ENCODE peak calls at places on chromosomes 3 and 15, in ten cellular contexts. Y is GM23338, G is pancreas, D is tibial artery, S is SK-N-SH, O is IMR-90, B is HCT116, K is cardiac muscle cell, T is transverse colon, E is stomach. X is an unnamed sample.

GRCh38 chr3:112377418-112378071 is 44.6 kb downstream of the CD200 start:
- DNase-seq in B (no peak), E (no peak), T (no peak), K (peak; percentile 80), S (no peak), D (no peak), Y (peak; percentile 38), O (peak; percentile 7), G (no peak), X (no peak)

GRCh38 chr3:70853161-70853560 is 540.7 kb upstream of the MDFIC2 start:
- DNase-seq in G (no peak), T (no peak), K (no peak), E (no peak), O (no peak), S (no peak), B (no peak), Y (no peak), D (no peak), X (no peak)

GRCh38 chr15:57922780-57923179 is 142.7 kb downstream of the ALDH1A2 start:
- DNase-seq in E (peak; percentile 90), B (peak; percentile 2), O (no peak), T (peak; percentile 65), Y (no peak), S (peak; percentile 25), K (peak; percentile 55), D (no peak), G (peak; percentile 88), X (peak; percentile 31)

GRCh38 chr3:186035277-186035676 is 73.6 kb downstream of the ETV5 start:
- DNase-seq in D (no peak), B (no peak), G (no peak), K (peak; percentile 67), O (peak; percentile 30), Y (no peak), T (no peak), S (no peak), E (no peak), X (no peak)

GRCh38 chr3:128273116-128273840 is 120.0 kb downstream of the EEFSEC start:
- DNase-seq in B (no peak), S (no peak), E (no peak), Y (peak; percentile 19), G (no peak), T (no peak), O (no peak), D (no peak), K (no peak), X (no peak)

GRCh38 chr15:59329570-59330350 is 42.9 kb downstream of the MYO1E start:
- DNase-seq in E (peak; percentile 47), T (no peak), K (peak; percentile 91), S (no peak), Y (no peak), B (peak; percentile 35), G (peak; percentile 43), D (no peak), O (peak; percentile 86), X (peak; percentile 93)

GRCh38 chr3:128447561-128448013 is 19.1 kb downstream of the DNAJB8 start:
- DNase-seq in O (no peak), K (no peak), G (no peak), B (no peak), T (no peak), S (no peak), E (no peak), D (no peak), Y (no peak), X (no peak)

GRCh38 chr15:61794276-61794675 is 266.0 kb downstream of the VPS13C start:
- DNase-seq in K (peak; percentile 6), G (no peak), E (no peak), B (no peak), O (no peak), T (no peak), D (no peak), Y (no peak), S (no peak), X (no peak)

GRCh38 chr3:143010024-143010423 is 8.7 kb downstream of the U2SURP start:
- DNase-seq in B (no peak), D (no peak), T (no peak), Y (no peak), S (no peak), K (no peak), E (no peak), G (no peak), O (peak; percentile 40), X (no peak)

GRCh38 chr15:60396964-60397771 is 618 bp downstream of the ANXA2 start:
- DNase-seq in G (peak; percentile 47), T (peak; percentile 86), D (peak; percentile 87), E (peak; percentile 66), K (peak; percentile 78), S (peak; percentile 70), B (no peak), Y (peak; percentile 84), O (peak; percentile 68), X (no peak)

GRCh38 chr15:47885921-47886320 is 168.6 kb downstream of the SEMA6D start:
- DNase-seq in E (no peak), O (peak; percentile 28), Y (peak; percentile 27), G (no peak), D (no peak), S (no peak), B (no peak), T (no peak), K (peak; percentile 40), X (peak; percentile 79)

GRCh38 chr15:100721758-100722550 is 119.6 kb downstream of the ASB7 start:
- DNase-seq in E (peak; percentile 54), O (peak; percentile 100), B (peak; percentile 97), S (no peak), Y (no peak), G (peak; percentile 72), T (peak; percentile 64), D (peak; percentile 84), K (peak; percentile 99), X (peak; percentile 100)

GRCh38 chr3:71131893-71132314 is 451.6 kb downstream of the FOXP1 start:
- DNase-seq in E (no peak), S (no peak), B (no peak), T (no peak), G (no peak), K (no peak), O (no peak), Y (no peak), D (no peak), X (no peak)

GRCh38 chr15:63013052-63013808 is 29.3 kb upstream of the TPM1 start:
- DNase-seq in B (no peak), T (no peak), E (no peak), O (peak; percentile 83), G (no peak), K (peak; percentile 78), S (no peak), Y (no peak), D (no peak), X (peak; percentile 37)

GRCh38 chr3:57059416-57059815 is 1.0 kb upstream of the SPATA12 start:
- DNase-seq in T (no peak), G (no peak), Y (no peak), K (no peak), B (no peak), E (no peak), D (no peak), S (peak; percentile 56), O (no peak), X (no peak)

GRCh38 chr3:169668081-169668956 is 4.8 kb upstream of the MECOM start:
- DNase-seq in G (peak; percentile 56), S (peak; percentile 68), K (peak; percentile 59), T (peak; percentile 40), B (no peak), Y (peak; percentile 68), D (no peak), O (peak; percentile 18), E (peak; percentile 64), X (no peak)

DNA sequence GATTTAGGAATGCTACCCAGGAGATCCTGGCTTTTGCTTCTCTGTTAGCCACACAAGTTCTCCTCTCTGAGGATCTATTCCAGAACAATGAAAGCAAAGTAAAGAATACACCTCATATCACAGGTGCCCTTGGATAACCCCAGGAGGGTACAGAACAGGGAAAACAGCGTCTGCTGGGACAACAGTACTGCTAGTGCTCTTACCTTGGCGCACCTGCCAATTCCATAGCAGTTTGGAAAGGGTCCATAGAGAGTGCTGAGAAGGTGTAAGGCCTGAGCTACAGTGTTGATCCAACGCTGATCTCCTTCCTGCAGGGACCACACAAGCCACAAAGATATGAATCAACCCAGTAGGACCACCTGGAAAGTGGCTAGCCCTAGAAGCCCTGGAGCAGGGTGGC is 12.9 kb upstream of the PRC1 start:
- DNase-seq in E (peak; percentile 62), S (no peak), Y (no peak), D (no peak), K (no peak), O (no peak), B (no peak), T (no peak), G (no peak), X (no peak)
- H3K36me3 ChIP-seq in E (peaks cover 98% of the 10 kb centered on the region), S (peaks cover 37% of the 10 kb centered on the region), Y (peaks cover 5% of the 10 kb centered on the region), D (peaks cover 96% of the 10 kb centered on the region), K (peaks cover 56% of the 10 kb centered on the region), O (peaks cover 53% of the 10 kb centered on the region), B (peaks cover 7% of the 10 kb centered on the region), T (peaks cover 56% of the 10 kb centered on the region), G (peaks cover 38% of the 10 kb centered on the region), X (peaks cover 3% of the 10 kb centered on the region)

GRCh38 chr3:171455603-171456550 is 4.3 kb downstream of the TNIK start:
- DNase-seq in S (no peak), T (no peak), Y (no peak), D (no peak), K (no peak), B (no peak), G (peak; percentile 13), O (no peak), E (no peak), X (no peak)
- H3K4me3 ChIP-seq in S (no peak overlapping the region), T (no peak overlapping the region), Y (peak overlapping the region; percentile 82), D (no peak overlapping the region), K (no peak overlapping the region), B (no peak overlapping the region), G (no peak overlapping the region), O (no peak overlapping the region), E (no peak overlapping the region), X (no peak overlapping the region)

GRCh38 chr15:51229907-51230328 is 108.5 kb downstream of the CYP19A1 start:
- DNase-seq in Y (peak; percentile 64), O (peak; percentile 27), G (no peak), E (no peak), B (no peak), K (peak; percentile 62), T (no peak), D (no peak), S (peak; percentile 55), X (no peak)
- TF ChIP-seq CTCF in Y (peak; percentile 62), O (peak; percentile 41), G (no peak), E (no peak), B (peak; percentile 35), K (peak; percentile 52), T (no peak), D (peak; percentile 30), S (peak; percentile 55), X (no peak)

DNA sequence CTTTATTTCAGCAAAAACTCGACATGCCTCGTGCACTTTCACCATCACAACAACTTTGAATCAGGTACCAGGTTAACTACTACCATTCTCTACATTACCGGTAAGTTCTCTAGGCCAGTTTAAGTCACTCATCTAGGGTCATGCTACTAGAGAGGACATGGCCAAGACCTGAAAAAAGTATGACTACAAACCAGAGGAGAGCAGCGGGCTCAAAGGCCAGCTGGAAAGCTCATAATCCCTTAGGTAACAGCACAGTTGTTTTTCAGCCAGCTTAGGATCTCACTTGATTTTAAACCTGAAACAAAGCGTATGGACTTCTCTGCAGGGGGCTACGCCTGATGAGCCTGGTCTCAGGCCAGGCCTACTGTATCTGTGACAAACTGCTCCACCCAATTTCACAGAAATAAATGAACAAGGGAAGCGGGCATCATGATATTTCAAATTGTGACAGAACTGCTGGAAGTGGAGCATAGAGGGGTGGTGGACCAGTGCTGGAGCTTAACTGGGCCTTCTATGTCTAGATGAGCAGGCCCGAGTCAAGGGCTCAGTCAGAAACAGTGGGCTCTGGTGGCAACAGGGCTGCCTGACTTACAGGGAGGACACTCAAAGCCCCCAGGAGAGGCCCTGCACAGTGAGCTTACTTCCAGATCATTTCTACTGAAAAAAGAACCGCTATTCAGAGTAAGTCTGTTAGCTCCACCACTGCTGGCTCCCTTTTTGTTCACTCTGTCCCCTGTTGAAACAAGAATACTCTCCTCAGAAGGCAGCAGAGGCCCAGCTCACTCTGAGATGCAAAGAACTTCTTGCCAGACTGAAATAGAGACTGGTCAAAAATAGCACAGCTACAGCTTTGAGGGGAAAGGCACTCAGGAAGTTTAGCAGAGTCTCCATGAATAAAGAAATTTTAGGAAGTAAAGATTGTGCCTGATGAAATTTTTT is 47.0 kb downstream of the LRIG1 start:
- DNase-seq in D (no peak), K (no peak), T (no peak), B (no peak), E (no peak), O (no peak), Y (no peak), G (no peak), S (no peak), X (no peak)
- H3K36me3 ChIP-seq in D (peaks cover 16% of the 10 kb centered on the region), K (no peaks in the 10 kb centered on the region), T (no peaks in the 10 kb centered on the region), B (no peaks in the 10 kb centered on the region), E (peaks cover 14% of the 10 kb centered on the region), O (peaks cover 32% of the 10 kb centered on the region), Y (peaks cover 34% of the 10 kb centered on the region), G (peaks cover 21% of the 10 kb centered on the region), S (no peaks in the 10 kb centered on the region), X (no peaks in the 10 kb centered on the region)